ENCODE peak calls at places on chromosomes 3 and 15, in six cellular contexts. E is NCI-H2081, X is SW480, K is adrenal gland, P is hypothalamus, U is brain microvascular endothelial cell. H is an unnamed sample.

GRCh38 chr3:127630811-127631714 is 2.1 kb downstream of the PODXL2 start:
- DNase-seq in E (peak; percentile 64), X (no peak), K (no peak), P (no peak), U (no peak), H (peak; percentile 37)

GRCh38 chr3:46675426-46675825 is 18.1 kb downstream of the ALS2CL start:
- DNase-seq in E (no peak), X (no peak), K (no peak), P (no peak), U (no peak), H (no peak)

GRCh38 chr3:184580376-184580775 is 18.8 kb downstream of the EPHB3 start:
- DNase-seq in E (no peak), X (no peak), K (no peak), P (no peak), U (no peak), H (no peak)

GRCh38 chr15:40267670-40268069 is 15.2 kb downstream of the ANKRD63 start:
- DNase-seq in E (no peak), X (no peak), K (no peak), P (no peak), U (no peak), H (no peak)

GRCh38 chr3:117477214-117477755 is 767.7 kb downstream of the TUSC7 start:
- DNase-seq in E (no peak), X (no peak), K (no peak), P (no peak), U (no peak), H (no peak)

GRCh38 chr3:10244004-10244403 is 4.3 kb upstream of the TATDN2 start:
- DNase-seq in E (no peak), X (no peak), K (no peak), P (no peak), U (no peak), H (no peak)

GRCh38 chr3:72487078-72487765 is 361.0 kb downstream of the SHQ1 start:
- DNase-seq in E (no peak), X (peak; percentile 90), K (peak; percentile 92), P (no peak), U (peak; percentile 79), H (no peak)

GRCh38 chr15:94383706-94384105 is 152.3 kb downstream of the MCTP2 start:
- DNase-seq in E (no peak), X (no peak), K (no peak), P (no peak), U (peak; percentile 43), H (no peak)